ENCODE peak calls at places on chromosomes 16 and 17, in four cellular contexts. D, E, T and M are unnamed samples.

GRCh38 chr17:48952904-48953303 is 8.3 kb upstream of the SNF8 start:
- DNase-seq in T (no peak), D (no peak), E (no peak), M (no peak)

GRCh38 chr17:48486557-48486956 is 44.3 kb downstream of the HOXB1 start:
- DNase-seq in D (no peak), T (peak), E (no peak), M (no peak)

GRCh38 chr17:21286066-21286770 is 1.7 kb downstream of the MAP2K3 start:
- DNase-seq in D (peak), E (no peak), T (peak), M (no peak)

GRCh38 chr17:75326587-75326955 is 37.3 kb upstream of the SLC25A19 start:
- DNase-seq in T (no peak), D (no peak), E (no peak), M (no peak)

GRCh38 chr16:84603115-84603816 is 14.6 kb downstream of the COTL1 start:
- DNase-seq in T (peak), D (peak), E (no peak), M (no peak)

GRCh38 chr16:88599825-88600538 is 29.8 kb downstream of the ZC3H18 start:
- DNase-seq in T (no peak), E (no peak), D (no peak), M (no peak)

GRCh38 chr17:2935622-2936021 is 127.8 kb downstream of the OR1D5 start:
- DNase-seq in T (no peak), E (no peak), D (no peak), M (no peak)

GRCh38 chr17:1715803-1716075 is 5.6 kb upstream of the TLCD2 start:
- DNase-seq in E (no peak), T (no peak), D (no peak), M (no peak)

GRCh38 chr17:10036511-10037061 is 131.5 kb upstream of the RCVRN start:
- DNase-seq in E (no peak), D (peak), T (no peak), M (peak)

GRCh38 chr16:4317471-4318170 is 1.8 kb downstream of the GLIS2 start:
- DNase-seq in E (no peak), D (peak), T (no peak), M (no peak)

GRCh38 chr17:66830451-66830850 is 4.5 kb upstream of the CACNG5 start:
- DNase-seq in T (no peak), E (no peak), D (no peak), M (no peak)

GRCh38 chr16:48960830-48961229 is 320.8 kb downstream of the CBLN1 start:
- DNase-seq in E (no peak), D (no peak), T (no peak), M (no peak)